ENCODE peak calls at places on chromosomes 7 and 10, in eight cellular contexts. L is neural crest cell; B is activated naive CD4-positive, alpha-beta T cell treated with anti-CD3 and anti-CD28 coated beads, Interleukin-2, amount 50 U/mL, for 72 hours; V is CD4-positive, alpha-beta T cell; P is GM10248; O is COR-L47; T is ACHN; X is left ventricle myocardium superior. E is an unnamed sample.

GRCh38 chr10:101650841-101651240 is 44.1 kb downstream of the FBXW4 start:
- DNase-seq in L (peak), B (no peak), V (no peak), P (no peak), O (no peak), T (no peak), X (no peak), E (no peak)

GRCh38 chr7:2894118-2894940 is 50.2 kb upstream of the GNA12 start:
- DNase-seq in L (no peak), B (peak), V (peak), P (peak), O (peak), T (no peak), X (no peak), E (peak)

GRCh38 chr7:135728136-135728669 is at the start of gene SLC13A4:
- DNase-seq in L (no peak), B (no peak), V (no peak), P (no peak), O (no peak), T (no peak), X (no peak), E (no peak)

GRCh38 chr7:100612730-100613446 is 548 bp downstream of the MOSPD3 start:
- DNase-seq in L (no peak), B (no peak), V (peak), P (no peak), O (no peak), T (no peak), X (no peak), E (no peak)

GRCh38 chr10:80356563-80356999 is at the start of the genes DYDC1 and DYDC2:
- DNase-seq in L (peak), B (peak), V (peak), P (peak), O (peak), T (no peak), X (peak), E (no peak)

GRCh38 chr10:102418612-102419560 is at the start of gene PSD:
- DNase-seq in L (peak), B (no peak), V (no peak), P (no peak), O (peak), T (no peak), X (no peak), E (no peak)

GRCh38 chr10:132690821-132691610 is 94.9 kb downstream of the NKX6-2 start:
- DNase-seq in L (no peak), B (no peak), V (no peak), P (no peak), O (no peak), T (no peak), X (peak), E (no peak)

GRCh38 chr7:327305-327931 is 37.4 kb downstream of the FOXL3 start:
- DNase-seq in L (no peak), B (no peak), V (no peak), P (no peak), O (no peak), T (no peak), X (no peak), E (no peak)

GRCh38 chr7:143519411-143520131 is 41.9 kb downstream of the TAS2R41 start:
- DNase-seq in L (no peak), B (no peak), V (no peak), P (no peak), O (no peak), T (no peak), X (peak), E (no peak)

GRCh38 chr7:17304926-17305325 is 6.5 kb downstream of the AHR start:
- DNase-seq in L (no peak), B (no peak), V (no peak), P (no peak), O (peak), T (peak), X (no peak), E (no peak)

GRCh38 chr10:45004661-45005060 is 3.9 kb downstream of the ZNF22 start:
- DNase-seq in L (no peak), B (no peak), V (no peak), P (no peak), O (no peak), T (no peak), X (no peak), E (no peak)

GRCh38 chr7:39720586-39720985 is 97.2 kb downstream of the RALA start:
- DNase-seq in L (no peak), B (no peak), V (no peak), P (no peak), O (no peak), T (no peak), X (no peak), E (peak)

GRCh38 chr10:61904711-61905445 is 3.4 kb downstream of the ARID5B start:
- DNase-seq in L (no peak), B (no peak), V (peak), P (peak), O (peak), T (peak), X (no peak), E (peak)

GRCh38 chr7:22663721-22664120 is 63.3 kb upstream of the IL6 start:
- DNase-seq in L (no peak), B (no peak), V (no peak), P (no peak), O (no peak), T (no peak), X (no peak), E (no peak)

GRCh38 chr10:119495061-119495505 is 47.4 kb downstream of the RGS10 start:
- DNase-seq in L (no peak), B (no peak), V (no peak), P (no peak), O (no peak), T (no peak), X (no peak), E (no peak)

GRCh38 chr7:159195926-159196325 is 51.3 kb upstream of the VIPR2 start:
- DNase-seq in L (no peak), B (no peak), V (no peak), P (no peak), O (no peak), T (no peak), X (no peak), E (no peak)

GRCh38 chr10:94677691-94678090 is 5.8 kb upstream of the CYP2C18 start:
- DNase-seq in L (no peak), B (no peak), V (no peak), P (no peak), O (no peak), T (peak), X (no peak), E (peak)

GRCh38 chr7:27734583-27734982 is 5.4 kb upstream of the TAX1BP1 start:
- DNase-seq in L (no peak), B (no peak), V (no peak), P (no peak), O (no peak), T (no peak), X (no peak), E (no peak)

GRCh38 chr10:42952358-42952757 is 124.5 kb upstream of the RET start:
- DNase-seq in L (peak), B (no peak), V (no peak), P (no peak), O (no peak), T (peak), X (peak), E (peak)

GRCh38 chr7:30790391-30790790 is 19.2 kb downstream of the MINDY4 start:
- DNase-seq in L (no peak), B (no peak), V (no peak), P (no peak), O (no peak), T (no peak), X (no peak), E (no peak)

GRCh38 chr7:132910657-132911056 is 171.2 kb downstream of the CHCHD3 start:
- DNase-seq in L (no peak), B (no peak), V (no peak), P (no peak), O (no peak), T (no peak), X (no peak), E (no peak)

GRCh38 chr7:31939076-31939475 is 131.1 kb downstream of the PDE1C start:
- DNase-seq in L (no peak), B (no peak), V (no peak), P (no peak), O (no peak), T (peak), X (no peak), E (no peak)

GRCh38 chr10:78655941-78656340 is 412.8 kb upstream of the ZMIZ1 start:
- DNase-seq in L (no peak), B (no peak), V (no peak), P (no peak), O (no peak), T (no peak), X (no peak), E (no peak)

GRCh38 chr7:144122876-144123275 is at the start of gene OR2A14:
- DNase-seq in L (no peak), B (no peak), V (no peak), P (no peak), O (no peak), T (no peak), X (no peak), E (no peak)

GRCh38 chr7:47191876-47192291 is 390.0 kb downstream of the TNS3 start:
- DNase-seq in L (no peak), B (no peak), V (no peak), P (no peak), O (no peak), T (no peak), X (no peak), E (peak)

GRCh38 chr10:119981826-119982225 is 89.3 kb downstream of the SEC23IP start:
- DNase-seq in L (no peak), B (no peak), V (no peak), P (no peak), O (no peak), T (no peak), X (no peak), E (no peak)

GRCh38 chr10:127196227-127196954 is at the start of gene INSYN2A:
- DNase-seq in L (peak), B (no peak), V (no peak), P (no peak), O (no peak), T (peak), X (peak), E (no peak)